ENCODE peak calls at places on chromosomes 12 and 14, in four cellular contexts. P is KG1, R is type B pancreatic cell, N is HT1080. Q is an unnamed sample.

GRCh38 chr12:2691001-2691339 is 103.8 kb upstream of the FKBP4 start:
- DNase-seq in N (no peak), P (peak), R (peak), Q (no peak)

GRCh38 chr14:65470404-65470880 is 57.9 kb downstream of the FUT8 start:
- DNase-seq in P (no peak), N (no peak), R (no peak), Q (no peak)

GRCh38 chr14:42057176-42057575 is 450.5 kb downstream of the LRFN5 start:
- DNase-seq in R (no peak), P (no peak), N (peak), Q (peak)

GRCh38 chr14:38238881-38239280 is 17.0 kb downstream of the CLEC14A start:
- DNase-seq in N (peak), R (no peak), P (no peak), Q (no peak)

GRCh38 chr14:32469388-32470160 is 140.5 kb downstream of the AKAP6 start:
- DNase-seq in R (no peak), N (peak), P (no peak), Q (peak)

GRCh38 chr14:101733211-101733610 is 28.3 kb upstream of the PPP2R5C start:
- DNase-seq in P (no peak), N (peak), R (no peak), Q (peak)

GRCh38 chr12:76441016-76441415 is 92.8 kb upstream of the BBS10 start:
- DNase-seq in R (no peak), N (no peak), P (no peak), Q (no peak)

GRCh38 chr14:62099091-62099490 is 336.9 kb downstream of the SNAPC1 start:
- DNase-seq in N (no peak), P (no peak), R (no peak), Q (no peak)

GRCh38 chr14:79543966-79544365 is 667.3 kb downstream of the DIO2 start:
- DNase-seq in R (no peak), N (peak), P (no peak), Q (no peak)